ENCODE peak calls at places on chromosomes 13 and 19, in four cellular contexts. G is A673; X is CD4-positive, CD25-positive, alpha-beta regulatory T cell; C is stomach. B is an unnamed sample.

GRCh38 chr19:52190679-52191293 is 934 bp downstream of the PPP2R1A start:
- DNase-seq in G (peak; percentile 45), C (peak; percentile 29), X (no peak), B (peak; percentile 20)

GRCh38 chr13:111183959-111184684 is 69.0 kb downstream of the ARHGEF7 start:
- DNase-seq in X (peak; percentile 12), G (no peak), C (no peak), B (no peak)

GRCh38 chr13:23322353-23323336 is 110.9 kb downstream of the SACS start:
- DNase-seq in C (no peak), G (no peak), X (no peak), B (no peak)

GRCh38 chr19:15562145-15562544 is 52.9 kb upstream of the CYP4F8 start:
- DNase-seq in X (no peak), G (no peak), C (no peak), B (no peak)

GRCh38 chr19:56155124-56155687 is 14.1 kb downstream of the ZNF444 start:
- DNase-seq in X (no peak), C (no peak), G (no peak), B (no peak)

GRCh38 chr13:98653471-98653985 is 76.6 kb upstream of the STK24 start:
- DNase-seq in C (peak; percentile 88), X (peak; percentile 71), G (peak; percentile 76), B (peak; percentile 93)

GRCh38 chr13:100394005-100394695 is 194.4 kb downstream of the GGACT start:
- DNase-seq in G (peak; percentile 51), C (no peak), X (peak; percentile 73), B (no peak)

GRCh38 chr13:48950507-48950886 is 25.2 kb upstream of the FNDC3A start:
- DNase-seq in C (no peak), G (no peak), X (no peak), B (no peak)

GRCh38 chr13:84137292-84137691 is 255.0 kb upstream of the SLITRK1 start:
- DNase-seq in X (peak; percentile 94), G (no peak), C (no peak), B (no peak)

GRCh38 chr19:42363614-42364346 is 26.3 kb downstream of the CNFN start:
- DNase-seq in C (no peak), X (no peak), G (no peak), B (no peak)

GRCh38 chr13:107342747-107343146 is 774.8 kb upstream of the ARGLU1 start:
- DNase-seq in G (no peak), X (no peak), C (no peak), B (no peak)

GRCh38 chr19:40144947-40145748 is 46.1 kb upstream of the MAP3K10 start:
- DNase-seq in G (peak; percentile 83), C (no peak), X (peak; percentile 6), B (no peak)

GRCh38 chr13:82947121-82948077 is 934.9 kb downstream of the SLITRK1 start:
- DNase-seq in C (no peak), X (no peak), G (no peak), B (no peak)

GRCh38 chr13:31182987-31183386 is 16.8 kb upstream of the B3GLCT start:
- DNase-seq in X (no peak), G (no peak), C (no peak), B (no peak)

GRCh38 chr13:110653851-110654250 is 38.5 kb downstream of the NAXD start:
- DNase-seq in C (no peak), X (no peak), G (no peak), B (no peak)

GRCh38 chr19:11261902-11262839 is at the start of gene DOCK6:
- DNase-seq in C (peak; percentile 58), X (no peak), G (peak; percentile 48), B (no peak)

GRCh38 chr19:17794731-17795494 is at the start of gene B3GNT3:
- DNase-seq in G (peak; percentile 69), C (peak; percentile 97), X (no peak), B (peak; percentile 49)

GRCh38 chr13:112510002-112510780 is 77.8 kb downstream of the TUBGCP3 start:
- DNase-seq in G (peak; percentile 65), C (no peak), X (peak; percentile 45), B (peak; percentile 53)

GRCh38 chr19:45293682-45294081 is 29.0 kb downstream of the CKM start:
- DNase-seq in G (no peak), X (no peak), C (no peak), B (no peak)

GRCh38 chr19:53183146-53183545 is 10.0 kb downstream of the ZNF665 start:
- DNase-seq in G (no peak), X (no peak), C (no peak), B (no peak)

GRCh38 chr19:20250627-20251026 is 83.6 kb downstream of the ZNF486 start:
- DNase-seq in G (no peak), X (no peak), C (no peak), B (no peak)

GRCh38 chr13:41017153-41017552 is 2.0 kb downstream of the ELF1 start:
- DNase-seq in X (peak; percentile 65), G (no peak), C (peak; percentile 41), B (no peak)

GRCh38 chr19:46019270-46019669 is 3.6 kb downstream of the PGLYRP1 start:
- DNase-seq in X (no peak), G (no peak), C (no peak), B (no peak)

GRCh38 chr13:78131811-78132210 is 213.2 kb upstream of the EDNRB start:
- DNase-seq in G (no peak), C (no peak), X (peak; percentile 1), B (no peak)

GRCh38 chr19:34808566-34808965 is 35.6 kb upstream of the ZNF599 start:
- DNase-seq in X (no peak), G (peak; percentile 5), C (no peak), B (no peak)

GRCh38 chr13:44303681-44304432 is 69.8 kb upstream of the SERP2 start:
- DNase-seq in X (no peak), G (no peak), C (peak; percentile 26), B (no peak)

GRCh38 chr19:5961969-5962945 is 15.7 kb downstream of the RANBP3 start:
- DNase-seq in C (peak; percentile 76), G (peak; percentile 91), X (peak; percentile 97), B (peak; percentile 29)
- H3K4me1 ChIP-seq in C (peaks cover 72% of the 10 kb centered on the region), G (peaks cover 32% of the 10 kb centered on the region), X (peaks cover 98% of the 10 kb centered on the region), B (peaks cover 22% of the 10 kb centered on the region)

GRCh38 chr13:79401259-79402071 is 4.6 kb downstream of the RBM26 start:
- DNase-seq in G (no peak), X (peak; percentile 57), C (no peak), B (no peak)
- H3K4me1 ChIP-seq in G (peaks cover 12% of the 10 kb centered on the region), X (peaks cover 54% of the 10 kb centered on the region), C (peaks cover 33% of the 10 kb centered on the region), B (peaks cover 22% of the 10 kb centered on the region)

DNA sequence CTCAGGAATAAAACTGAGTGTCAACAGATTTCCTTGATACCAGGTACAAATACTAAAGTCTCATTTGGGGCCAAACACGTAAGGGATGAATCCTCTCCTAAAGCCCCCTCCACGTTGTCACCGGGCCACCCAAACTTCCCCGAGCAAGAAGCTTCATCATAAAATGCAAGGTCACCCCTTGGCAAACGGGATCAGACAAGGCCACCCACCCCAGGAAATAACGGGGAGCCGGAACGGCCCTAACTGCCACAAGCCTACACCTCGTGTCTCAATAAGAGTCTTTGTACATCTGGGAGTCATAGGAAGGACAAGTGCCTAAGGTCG is 717 bp downstream of the EEF2 start:
- DNase-seq in G (no peak), X (no peak), C (no peak), B (no peak)
- H3K4me1 ChIP-seq in G (peaks cover 36% of the 10 kb centered on the region), X (peaks cover 58% of the 10 kb centered on the region), C (peaks cover 35% of the 10 kb centered on the region), B (peaks cover 12% of the 10 kb centered on the region)

DNA sequence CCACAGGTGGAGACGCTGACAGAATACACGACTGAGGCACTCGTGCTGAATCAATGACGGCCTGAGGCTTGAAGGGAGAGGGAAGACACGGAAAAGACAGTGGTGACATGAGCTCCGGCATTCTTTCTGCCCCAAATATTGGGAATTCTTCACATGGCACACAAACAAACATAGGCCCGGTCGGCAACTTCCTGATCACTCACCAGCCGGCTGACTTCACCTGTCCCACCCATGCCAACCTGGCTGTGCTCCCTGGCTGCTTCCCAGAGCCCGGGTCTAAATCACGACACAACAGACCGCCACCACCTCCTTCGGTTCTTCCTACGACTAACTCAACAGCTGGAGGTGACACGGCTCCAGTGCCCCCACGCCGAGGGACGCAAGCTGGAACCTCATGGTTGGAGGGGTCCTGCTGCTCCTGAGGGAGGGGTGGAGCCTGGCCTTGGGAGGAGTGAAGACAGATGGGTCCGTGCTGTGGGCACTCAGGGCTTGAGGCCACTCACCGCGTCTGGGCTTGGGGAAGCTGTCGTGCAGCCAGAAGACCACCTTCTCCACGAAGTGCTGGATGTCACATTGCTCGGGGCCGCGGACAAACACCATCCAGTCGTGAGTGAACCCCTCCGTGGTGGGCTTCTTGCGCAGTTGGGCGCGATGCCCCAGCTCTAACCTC is 9.6 kb downstream of the MLLT1 start:
- DNase-seq in C (no peak), X (no peak), G (no peak), B (no peak)
- H3K4me1 ChIP-seq in C (peaks cover 60% of the 10 kb centered on the region), X (no peaks in the 10 kb centered on the region), G (no peaks in the 10 kb centered on the region), B (no peaks in the 10 kb centered on the region)

B was measured in Caco-2.